ENCODE peak calls at places on chromosomes 12 and 14, in ten cellular contexts. P is NCI-H1436; T is LoVo; A is CD8-positive, alpha-beta T cell; X is lower leg skin; R is aorta; B is NCI-H1417 treated with DMSO at 0.1 percent for 48 hours; N is Calu3; L is head of caudate nucleus; K is stimulated activated effector memory CD8-positive, alpha-beta T cell treated with anti-CD3 and anti-CD28 coated beads, Interleukin-12 subunit alpha, Interleukin-12 subunit beta, amount 100 ng/mL, for 72 hours. C is an unnamed sample.

GRCh38 chr14:104865069-104865630 is at the start of gene CEP170B:
- DNase-seq in P (no peak), A (no peak), X (no peak), K (no peak), N (peak), B (no peak), R (peak), T (peak), L (no peak), C (no peak)

GRCh38 chr14:65989981-65990380 is 496.2 kb upstream of the CCDC196 start:
- DNase-seq in L (no peak), R (no peak), N (no peak), B (no peak), A (no peak), T (no peak), X (no peak), P (no peak), K (no peak), C (no peak)

GRCh38 chr12:79983492-79983891 is 48.6 kb upstream of the PPP1R12A start:
- DNase-seq in K (no peak), P (no peak), T (peak), X (no peak), B (no peak), N (no peak), R (no peak), L (no peak), A (no peak), C (no peak)

GRCh38 chr14:69183735-69184134 is 7.6 kb upstream of the EXD2 start:
- DNase-seq in L (no peak), R (no peak), X (no peak), P (no peak), K (no peak), N (no peak), A (no peak), B (no peak), T (no peak), C (no peak)

GRCh38 chr14:58353516-58354299 is 42.0 kb upstream of the TOMM20L start:
- DNase-seq in A (no peak), K (no peak), R (no peak), B (no peak), P (no peak), N (no peak), X (no peak), L (no peak), T (peak), C (no peak)

GRCh38 chr12:132289356-132290202 is 39.8 kb downstream of the GALNT9 start:
- DNase-seq in R (peak), K (no peak), A (no peak), P (no peak), T (no peak), X (no peak), B (no peak), L (no peak), N (no peak), C (no peak)

GRCh38 chr14:60680511-60680910 is 31.2 kb upstream of the SIX1 start:
- DNase-seq in R (no peak), A (no peak), B (no peak), X (no peak), N (no peak), T (no peak), P (no peak), K (no peak), L (no peak), C (no peak)

GRCh38 chr12:101924647-101925046 is 47.3 kb downstream of the DRAM1 start:
- DNase-seq in L (no peak), X (no peak), R (no peak), N (no peak), B (no peak), K (no peak), P (peak), T (no peak), A (no peak), C (no peak)

GRCh38 chr12:109538191-109538863 is 35.0 kb downstream of the MMAB start:
- DNase-seq in B (no peak), A (no peak), P (no peak), R (no peak), X (no peak), K (no peak), L (no peak), N (no peak), T (no peak), C (no peak)

GRCh38 chr12:52358575-52359350 is 8.5 kb downstream of the KRT85 start:
- DNase-seq in A (peak), X (no peak), N (no peak), T (no peak), B (no peak), L (no peak), K (no peak), P (no peak), R (peak), C (no peak)

GRCh38 chr12:70243510-70244331 is 488 bp downstream of the CNOT2 start:
- DNase-seq in R (peak), L (peak), B (no peak), T (peak), N (peak), P (peak), A (peak), X (peak), K (peak), C (peak)

GRCh38 chr14:68365228-68365627 is 427.6 kb downstream of the ZFP36L1 start:
- DNase-seq in N (no peak), B (no peak), L (no peak), A (no peak), K (no peak), T (peak), X (no peak), P (no peak), R (no peak), C (no peak)

GRCh38 chr12:124621296-124621660 is 53.9 kb upstream of the NCOR2 start:
- DNase-seq in R (peak), B (no peak), K (no peak), T (no peak), A (no peak), N (no peak), X (peak), L (no peak), P (no peak), C (no peak)

GRCh38 chr14:104738375-104739019 is 14.4 kb upstream of the SIVA1 start:
- DNase-seq in P (no peak), T (no peak), L (no peak), X (no peak), B (no peak), R (no peak), A (no peak), N (no peak), K (no peak), C (no peak)

C was measured in HT-29.